ENCODE peak calls at places on chromosomes 12 and 14, in seven cellular contexts. One of them, this sample, is unnamed.

GRCh38 chr12:94704452-94704871 is 54.1 kb upstream of the TMCC3 start:
- DNase-seq in ovary: no peak
- DNase-seq in K562: no peak
- DNase-seq in transverse colon: no peak
- DNase-seq in stomach: peak
- DNase-seq in A549: peak
- DNase-seq in HepG2: peak
- DNase-seq in this sample: no peak

GRCh38 chr12:45299132-45299692 is 83.3 kb downstream of the ANO6 start:
- DNase-seq in K562: peak
- DNase-seq in HepG2: no peak
- DNase-seq in A549: no peak
- DNase-seq in transverse colon: no peak
- DNase-seq in ovary: no peak
- DNase-seq in stomach: no peak
- DNase-seq in this sample: no peak

GRCh38 chr12:118409834-118410233 is 33.5 kb downstream of the SUDS3 start:
- DNase-seq in HepG2: no peak
- DNase-seq in ovary: no peak
- DNase-seq in transverse colon: no peak
- DNase-seq in K562: peak
- DNase-seq in A549: no peak
- DNase-seq in stomach: peak
- DNase-seq in this sample: no peak

GRCh38 chr12:52337054-52337453 is 15.9 kb upstream of the KRT83 start:
- DNase-seq in stomach: no peak
- DNase-seq in ovary: no peak
- DNase-seq in A549: no peak
- DNase-seq in transverse colon: no peak
- DNase-seq in HepG2: no peak
- DNase-seq in K562: no peak
- DNase-seq in this sample: no peak

GRCh38 chr12:53062011-53062961 is 12.4 kb downstream of the TNS2 start:
- DNase-seq in stomach: no peak
- DNase-seq in transverse colon: no peak
- DNase-seq in K562: no peak
- DNase-seq in A549: no peak
- DNase-seq in ovary: no peak
- DNase-seq in HepG2: no peak
- DNase-seq in this sample: no peak

GRCh38 chr12:89060133-89060532 is 292.2 kb downstream of the DUSP6 start:
- DNase-seq in A549: no peak
- DNase-seq in ovary: no peak
- DNase-seq in transverse colon: no peak
- DNase-seq in HepG2: no peak
- DNase-seq in stomach: no peak
- DNase-seq in K562: no peak
- DNase-seq in this sample: no peak

GRCh38 chr14:73397810-73398209 is 60.5 kb downstream of the NUMB start:
- DNase-seq in stomach: no peak
- DNase-seq in transverse colon: no peak
- DNase-seq in ovary: no peak
- DNase-seq in HepG2: no peak
- DNase-seq in A549: no peak
- DNase-seq in K562: no peak
- DNase-seq in this sample: no peak

GRCh38 chr14:61889914-61890351 is 127.7 kb downstream of the SNAPC1 start:
- DNase-seq in HepG2: no peak
- DNase-seq in A549: no peak
- DNase-seq in K562: no peak
- DNase-seq in stomach: no peak
- DNase-seq in transverse colon: no peak
- DNase-seq in ovary: no peak
- DNase-seq in this sample: no peak

GRCh38 chr12:20588057-20588456 is 107.1 kb upstream of the SLCO1C1 start:
- DNase-seq in stomach: no peak
- DNase-seq in transverse colon: no peak
- DNase-seq in A549: no peak
- DNase-seq in HepG2: no peak
- DNase-seq in K562: no peak
- DNase-seq in ovary: no peak
- DNase-seq in this sample: no peak

GRCh38 chr12:45431153-45431552 is 215.3 kb downstream of the ANO6 start:
- DNase-seq in ovary: no peak
- DNase-seq in stomach: no peak
- DNase-seq in A549: no peak
- DNase-seq in HepG2: no peak
- DNase-seq in transverse colon: no peak
- DNase-seq in K562: no peak
- DNase-seq in this sample: no peak

GRCh38 chr12:29517265-29517664 is 19.8 kb upstream of the OVCH1 start:
- DNase-seq in A549: peak
- DNase-seq in transverse colon: no peak
- DNase-seq in stomach: no peak
- DNase-seq in ovary: no peak
- DNase-seq in K562: no peak
- DNase-seq in HepG2: no peak
- DNase-seq in this sample: no peak

DNA sequence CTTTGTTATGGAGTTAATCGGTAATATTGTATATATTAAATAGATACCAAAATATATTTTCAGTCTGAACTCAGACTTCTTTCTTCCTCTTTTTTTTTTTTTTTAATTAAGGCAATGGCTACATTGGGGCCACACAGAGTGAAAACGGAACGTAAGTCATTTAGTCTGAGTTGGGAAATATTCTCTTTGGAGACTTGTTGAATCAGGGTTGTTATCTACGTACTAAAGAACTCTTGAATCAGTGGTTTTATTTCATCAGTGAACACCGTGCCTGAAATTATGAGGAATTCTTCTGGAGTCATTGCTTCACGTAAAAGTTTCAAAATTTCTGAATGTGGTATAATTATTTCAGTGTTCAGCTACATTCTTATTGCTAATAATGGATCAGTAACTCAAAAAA is 39.5 kb downstream of the BRMS1L start:
- DNase-seq in A549: no peak
- DNase-seq in HepG2: no peak
- DNase-seq in ovary: no peak
- DNase-seq in K562: no peak
- DNase-seq in transverse colon: no peak
- DNase-seq in stomach: no peak
- DNase-seq in this sample: no peak
- TF ChIP-seq EP300 in A549: no peak
- TF ChIP-seq EP300 in HepG2: no peak
- TF ChIP-seq EP300 in ovary: no peak
- TF ChIP-seq EP300 in K562: no peak
- TF ChIP-seq EP300 in transverse colon: no peak
- TF ChIP-seq EP300 in stomach: no peak
- TF ChIP-seq EP300 in this sample: no peak

GRCh38 chr12:131100031-131100674 is 146.4 kb downstream of the ADGRD1 start:
- DNase-seq in stomach: no peak
- DNase-seq in K562: no peak
- DNase-seq in transverse colon: no peak
- DNase-seq in ovary: no peak
- DNase-seq in A549: no peak
- DNase-seq in HepG2: no peak
- DNase-seq in this sample: no peak

GRCh38 chr12:131101006-131101405 is 147.3 kb downstream of the ADGRD1 start:
- DNase-seq in transverse colon: no peak
- DNase-seq in A549: no peak
- DNase-seq in stomach: peak
- DNase-seq in HepG2: no peak
- DNase-seq in K562: no peak
- DNase-seq in ovary: peak
- DNase-seq in this sample: peak

GRCh38 chr12:131102991-131103609 is 149.4 kb downstream of the ADGRD1 start:
- DNase-seq in stomach: peak
- DNase-seq in ovary: peak
- DNase-seq in K562: no peak
- DNase-seq in A549: no peak
- DNase-seq in transverse colon: peak
- DNase-seq in HepG2: no peak
- DNase-seq in this sample: peak

GRCh38 chr12:131102493-131102931 is 148.8 kb downstream of the ADGRD1 start:
- DNase-seq in stomach: peak
- DNase-seq in A549: no peak
- DNase-seq in transverse colon: no peak
- DNase-seq in K562: no peak
- DNase-seq in ovary: no peak
- DNase-seq in HepG2: no peak
- DNase-seq in this sample: peak

DNA sequence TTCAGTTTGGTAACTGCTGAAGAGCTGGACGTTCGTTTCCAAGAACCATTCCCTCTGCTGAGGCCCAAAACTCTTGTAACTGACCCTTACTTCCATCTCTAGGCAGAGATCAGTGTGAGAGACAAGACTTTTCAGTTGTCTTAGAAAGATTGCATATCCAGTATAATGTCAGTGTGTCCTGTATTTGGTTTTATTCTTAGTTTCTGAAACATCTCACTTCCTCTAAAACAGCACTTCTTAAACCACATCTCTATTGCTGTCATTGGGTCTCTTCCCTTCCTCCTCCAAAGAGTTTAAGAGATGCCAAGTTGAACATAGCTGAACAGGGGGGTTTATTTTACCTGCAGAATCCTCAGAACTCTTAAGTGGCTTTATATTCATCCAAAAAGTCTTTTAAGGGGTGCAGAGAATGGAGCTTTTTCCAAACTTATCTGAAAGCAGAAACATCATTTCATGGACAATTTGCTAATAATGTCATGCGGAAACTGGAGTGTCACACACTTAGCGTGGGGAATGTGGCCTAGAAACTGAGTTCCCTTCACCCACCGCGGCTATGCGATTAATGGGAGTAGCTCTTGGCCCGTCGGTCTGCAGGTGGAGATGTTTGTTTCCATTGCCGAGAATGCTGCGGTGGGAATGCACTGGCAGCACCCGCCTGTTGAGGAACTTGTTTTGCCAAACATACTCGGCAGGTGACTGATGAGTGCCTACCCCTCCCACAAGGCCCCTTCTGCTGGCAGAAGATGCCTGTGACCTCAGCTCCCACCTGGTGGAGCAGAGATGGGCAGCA is 148.2 kb downstream of the ADGRD1 start:
- DNase-seq in A549: no peak
- DNase-seq in stomach: no peak
- DNase-seq in transverse colon: peak
- DNase-seq in ovary: peak
- DNase-seq in K562: no peak
- DNase-seq in HepG2: no peak
- DNase-seq in this sample: peak
- TF ChIP-seq EP300 in A549: no peak
- TF ChIP-seq EP300 in stomach: no peak
- TF ChIP-seq EP300 in transverse colon: no peak
- TF ChIP-seq EP300 in ovary: no peak
- TF ChIP-seq EP300 in K562: no peak
- TF ChIP-seq EP300 in HepG2: no peak
- TF ChIP-seq EP300 in this sample: no peak

GRCh38 chr14:39499514-39499913 is 67.3 kb upstream of the FBXO33 start:
- DNase-seq in A549: no peak
- DNase-seq in transverse colon: no peak
- DNase-seq in HepG2: no peak
- DNase-seq in stomach: no peak
- DNase-seq in K562: no peak
- DNase-seq in ovary: no peak
- DNase-seq in this sample: no peak
- TF ChIP-seq EP300 in A549: no peak
- TF ChIP-seq EP300 in transverse colon: no peak
- TF ChIP-seq EP300 in HepG2: no peak
- TF ChIP-seq EP300 in stomach: no peak
- TF ChIP-seq EP300 in K562: no peak
- TF ChIP-seq EP300 in ovary: no peak
- TF ChIP-seq EP300 in this sample: no peak

DNA sequence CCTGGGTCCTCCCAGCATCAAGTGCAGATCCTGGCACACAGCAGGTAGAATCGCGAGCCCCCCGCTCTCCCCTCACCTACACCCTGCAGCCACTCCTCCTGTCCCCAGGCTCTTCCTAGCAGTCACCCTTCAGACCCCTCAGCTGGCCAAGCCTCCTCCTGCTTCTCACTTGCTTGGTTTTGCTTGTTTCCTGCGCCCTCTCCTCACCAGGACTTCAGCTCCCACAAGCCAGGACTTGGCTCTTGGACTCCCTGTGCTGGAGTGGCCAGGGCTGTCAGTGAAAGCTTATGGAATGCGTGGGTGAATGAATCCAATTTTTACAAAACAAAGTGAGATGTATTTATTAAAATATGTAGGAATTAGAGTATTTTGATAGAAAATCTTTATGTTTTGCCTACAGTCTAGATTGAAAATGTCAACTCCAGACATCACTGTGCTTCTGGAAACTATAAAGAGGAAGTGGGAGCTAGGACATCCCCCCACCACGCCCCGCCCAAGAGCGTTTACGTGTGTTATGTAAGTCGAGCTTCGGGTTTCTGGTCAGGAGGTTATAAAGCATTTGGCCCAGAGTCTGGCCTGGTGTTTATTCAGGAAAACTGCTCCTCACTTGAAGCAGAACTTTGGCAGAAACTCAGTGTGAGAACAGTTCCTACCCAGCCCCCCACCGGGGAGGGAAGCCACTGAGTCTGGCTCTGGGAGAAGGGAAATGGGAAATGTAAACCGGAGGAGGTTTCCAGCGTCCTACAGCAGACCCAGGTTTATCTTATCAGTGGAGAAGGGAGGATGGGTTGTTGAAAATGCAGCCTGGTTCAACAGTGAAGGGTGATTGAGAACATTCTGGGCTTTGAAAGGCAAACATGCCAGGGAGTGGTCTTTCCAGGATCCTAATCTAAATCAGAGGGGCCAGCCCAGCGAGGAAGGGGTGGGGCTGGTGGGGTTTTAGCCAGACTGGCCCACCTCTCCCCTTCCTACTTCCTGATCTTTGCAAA is 8.8 kb downstream of the ALDH2 start:
- DNase-seq in transverse colon: peak
- DNase-seq in HepG2: peak
- DNase-seq in ovary: peak
- DNase-seq in A549: peak
- DNase-seq in K562: peak
- DNase-seq in stomach: peak
- DNase-seq in this sample: peak
- TF ChIP-seq EP300 in transverse colon: no peak
- TF ChIP-seq EP300 in HepG2: no peak
- TF ChIP-seq EP300 in ovary: no peak
- TF ChIP-seq EP300 in A549: no peak
- TF ChIP-seq EP300 in K562: no peak
- TF ChIP-seq EP300 in stomach: no peak
- TF ChIP-seq EP300 in this sample: no peak

GRCh38 chr12:27221625-27222387 is 22.3 kb upstream of the STK38L start:
- DNase-seq in stomach: no peak
- DNase-seq in A549: no peak
- DNase-seq in transverse colon: no peak
- DNase-seq in K562: no peak
- DNase-seq in HepG2: no peak
- DNase-seq in ovary: no peak
- DNase-seq in this sample: no peak
- TF ChIP-seq EP300 in stomach: no peak
- TF ChIP-seq EP300 in A549: no peak
- TF ChIP-seq EP300 in transverse colon: no peak
- TF ChIP-seq EP300 in K562: no peak
- TF ChIP-seq EP300 in HepG2: no peak
- TF ChIP-seq EP300 in ovary: no peak
- TF ChIP-seq EP300 in this sample: no peak

This sample was measured in upper lobe of left lung.